ENCODE peak calls at places on chromosomes 3 and 15, in ten cellular contexts. K, W, U, X, J, L, R, G, S and C are unnamed samples.

GRCh38 chr15:92655178-92655995 is at the start of gene FAM174B:
- DNase-seq in U (peak; percentile 6), G (peak; percentile 20), S (peak; percentile 53), K (no peak), R (no peak), J (peak; percentile 55), W (no peak), L (peak; percentile 70), X (peak; percentile 83), C (peak; percentile 77)

GRCh38 chr15:32718822-32719716 is 1.3 kb downstream of the GREM1 start:
- DNase-seq in U (peak; percentile 46), G (peak; percentile 26), X (no peak), L (no peak), S (peak; percentile 13), W (no peak), J (peak; percentile 28), K (no peak), R (no peak), C (peak; percentile 59)

GRCh38 chr15:100973351-100974034 is 54.3 kb downstream of the LRRK1 start:
- DNase-seq in K (no peak), U (no peak), X (no peak), W (no peak), J (no peak), R (no peak), L (no peak), G (no peak), S (peak; percentile 42), C (no peak)

GRCh38 chr15:26937134-26937533 is 33.8 kb upstream of the GABRG3 start:
- DNase-seq in R (no peak), K (no peak), J (no peak), S (no peak), U (no peak), X (no peak), L (no peak), W (no peak), G (no peak), C (no peak)

GRCh38 chr15:89122532-89123525 is 34.6 kb downstream of the ABHD2 start:
- DNase-seq in K (no peak), L (no peak), S (peak; percentile 85), U (peak; percentile 64), X (no peak), J (no peak), R (no peak), W (peak; percentile 42), G (no peak), C (no peak)

GRCh38 chr3:30443756-30444673 is 162.4 kb upstream of the TGFBR2 start:
- DNase-seq in K (no peak), X (no peak), S (no peak), R (no peak), U (no peak), J (no peak), G (no peak), L (no peak), W (no peak), C (peak; percentile 69)

GRCh38 chr15:28191832-28192231 is 92.7 kb upstream of the OCA2 start:
- DNase-seq in X (no peak), L (no peak), W (peak; percentile 68), U (peak; percentile 3), K (no peak), S (peak; percentile 18), G (peak; percentile 84), R (no peak), J (no peak), C (no peak)

GRCh38 chr3:37163262-37164020 is 10.9 kb downstream of the LRRFIP2 start:
- DNase-seq in L (no peak), R (no peak), J (no peak), K (no peak), G (peak; percentile 58), W (peak; percentile 64), X (no peak), U (peak; percentile 96), S (peak; percentile 53), C (peak; percentile 77)

GRCh38 chr3:177111541-177111949 is 85.7 kb downstream of the TBL1XR1 start:
- DNase-seq in K (no peak), W (no peak), U (no peak), S (no peak), G (no peak), L (no peak), J (no peak), R (no peak), X (no peak), C (no peak)

GRCh38 chr3:187292631-187293513 is 1.3 kb upstream of the MASP1 start:
- DNase-seq in W (peak; percentile 22), U (peak; percentile 35), X (no peak), K (no peak), J (no peak), L (no peak), G (no peak), S (no peak), R (no peak), C (no peak)

GRCh38 chr3:123448503-123449091 is at the start of gene ADCY5:
- DNase-seq in G (no peak), J (no peak), R (no peak), W (no peak), U (no peak), K (no peak), L (peak; percentile 14), X (no peak), S (peak; percentile 23), C (peak; percentile 61)

GRCh38 chr3:8540456-8540855 is 38.8 kb downstream of the LMCD1 start:
- DNase-seq in L (no peak), S (peak; percentile 78), G (no peak), R (no peak), X (peak; percentile 76), U (no peak), K (no peak), J (no peak), W (no peak), C (no peak)

GRCh38 chr3:71831599-71831998 is 46.7 kb upstream of the PROK2 start:
- DNase-seq in L (no peak), S (no peak), K (no peak), W (no peak), J (no peak), U (no peak), R (no peak), G (peak; percentile 24), X (no peak), C (peak; percentile 40)

GRCh38 chr15:96766387-96766786 is 435.9 kb downstream of the NR2F2 start:
- DNase-seq in R (no peak), S (no peak), X (no peak), G (no peak), U (no peak), W (no peak), L (no peak), J (no peak), K (no peak), C (no peak)

GRCh38 chr3:46668116-46668515 is 25.4 kb downstream of the ALS2CL start:
- DNase-seq in X (peak; percentile 76), L (no peak), J (no peak), R (no peak), G (no peak), U (no peak), W (no peak), S (no peak), K (no peak), C (no peak)

GRCh38 chr3:41836360-41837134 is 125.4 kb downstream of the ULK4 start:
- DNase-seq in W (no peak), K (no peak), G (no peak), R (no peak), X (no peak), J (no peak), L (no peak), U (no peak), S (no peak), C (no peak)

GRCh38 chr3:121165397-121165837 is 257.4 kb downstream of the STXBP5L start:
- DNase-seq in U (no peak), G (no peak), R (no peak), K (no peak), W (no peak), X (no peak), J (no peak), S (no peak), L (no peak), C (no peak)

GRCh38 chr3:79618883-79619282 is 148.9 kb downstream of the ROBO1 start:
- DNase-seq in S (no peak), G (no peak), L (no peak), X (no peak), J (no peak), U (no peak), W (no peak), K (no peak), R (no peak), C (no peak)

GRCh38 chr3:30285188-30286006 is 321.0 kb upstream of the TGFBR2 start:
- DNase-seq in G (no peak), S (peak; percentile 29), L (no peak), U (no peak), W (no peak), R (no peak), J (no peak), K (no peak), X (no peak), C (no peak)

GRCh38 chr3:126956866-126957650 is 25.9 kb upstream of the PLXNA1 start:
- DNase-seq in U (no peak), X (peak; percentile 87), W (no peak), J (no peak), G (no peak), K (no peak), S (no peak), L (no peak), R (no peak), C (no peak)

GRCh38 chr3:5012398-5012797 is 33.2 kb downstream of the BHLHE40 start:
- DNase-seq in J (no peak), R (no peak), X (peak; percentile 23), U (no peak), S (peak; percentile 34), K (no peak), W (no peak), G (no peak), L (no peak), C (no peak)

GRCh38 chr3:15495461-15496340 is 25.8 kb downstream of the COLQ start:
- DNase-seq in J (no peak), X (no peak), S (no peak), U (no peak), K (no peak), W (no peak), L (no peak), G (no peak), R (no peak), C (no peak)

GRCh38 chr3:101531473-101532086 is 18.6 kb upstream of the SENP7 start:
- DNase-seq in W (no peak), U (peak; percentile 41), S (peak; percentile 31), K (no peak), X (no peak), G (no peak), J (no peak), R (no peak), L (no peak), C (no peak)

GRCh38 chr3:160225181-160226025 is at the start of gene C3orf80:
- DNase-seq in X (no peak), R (peak; percentile 12), S (peak; percentile 53), L (peak; percentile 80), J (peak; percentile 68), K (peak; percentile 7), W (peak; percentile 40), U (peak; percentile 60), G (peak; percentile 21), C (peak; percentile 67)

GRCh38 chr15:41104234-41104633 is 11.8 kb downstream of the INO80 start:
- DNase-seq in X (no peak), S (peak; percentile 80), J (no peak), R (no peak), U (peak; percentile 35), K (no peak), W (peak; percentile 39), L (no peak), G (peak; percentile 82), C (peak; percentile 88)